ENCODE peak calls at places on chromosome 17, in six cellular contexts. Z is activated CD4-positive, alpha-beta T cell treated with anti-CD3 and anti-CD28 coated beads for 36 hours; U is sciatic nerve; V is hippocampal formation; O is SK-N-DZ; S is H1. P is an unnamed sample.

GRCh38 chr17:46063239-46063638 is 64.2 kb downstream of the STH start:
- DNase-seq in Z (no peak), U (no peak), V (no peak), O (no peak), S (no peak), P (no peak)

GRCh38 chr17:27477050-27477647 is 20.9 kb downstream of the KSR1 start:
- DNase-seq in Z (no peak), U (no peak), V (no peak), O (no peak), S (no peak), P (no peak)

GRCh38 chr17:42536372-42537155 is 523 bp downstream of the NAGLU start:
- DNase-seq in Z (peak), U (peak), V (peak), O (peak), S (no peak), P (no peak)

GRCh38 chr17:30318190-30318589 is 15.7 kb downstream of the TMIGD1 start:
- DNase-seq in Z (no peak), U (no peak), V (no peak), O (no peak), S (no peak), P (no peak)

GRCh38 chr17:70691150-70691549 is 521.8 kb downstream of the KCNJ2 start:
- DNase-seq in Z (no peak), U (no peak), V (no peak), O (no peak), S (no peak), P (no peak)

GRCh38 chr17:44983563-44983962 is 15.5 kb upstream of the C1QL1 start:
- DNase-seq in Z (no peak), U (no peak), V (no peak), O (no peak), S (no peak), P (no peak)

GRCh38 chr17:77783991-77784820 is 174.3 kb upstream of the TNRC6C start:
- DNase-seq in Z (peak), U (no peak), V (no peak), O (no peak), S (no peak), P (no peak)

GRCh38 chr17:72145562-72145961 is 24.7 kb downstream of the SOX9 start:
- DNase-seq in Z (no peak), U (no peak), V (no peak), O (no peak), S (no peak), P (no peak)

GRCh38 chr17:31586946-31587345 is 195.5 kb downstream of the RAB11FIP4 start:
- DNase-seq in Z (no peak), U (no peak), V (no peak), O (no peak), S (no peak), P (no peak)

GRCh38 chr17:17740627-17741237 is 59.5 kb downstream of the RAI1 start:
- DNase-seq in Z (peak), U (no peak), V (no peak), O (no peak), S (no peak), P (no peak)

GRCh38 chr17:36933174-36934143 is 3.8 kb upstream of the LHX1 start:
- DNase-seq in Z (no peak), U (peak), V (no peak), O (no peak), S (no peak), P (no peak)

P was measured in iPS DF 19.7.